ENCODE peak calls at places on chromosomes 2 and 18, in six cellular contexts. One of them, this sample, is unnamed.

GRCh38 chr2:231927566-231927890 is 1.3 kb upstream of the NPPC start:
- DNase-seq in astrocyte of the spinal cord: no peak
- DNase-seq in stromal cell of bone marrow: no peak
- DNase-seq in activated CD8-positive, alpha-beta memory T cell treated with anti-CD3 and anti-CD28 coated beads, Interleukin-2, amount 50 U/mL, for 48 hours: no peak
- DNase-seq in stimulated activated CD4-positive, alpha-beta T cell treated with anti-CD3 and anti-CD28 coated beads, TNF-alpha, amount 100 ng/mL, for 48 hours: no peak
- DNase-seq in CD4-positive, alpha-beta T cell: no peak
- DNase-seq in this sample: no peak

GRCh38 chr2:107402330-107402729 is 424.4 kb upstream of the RGPD4 start:
- DNase-seq in astrocyte of the spinal cord: no peak
- DNase-seq in stromal cell of bone marrow: no peak
- DNase-seq in activated CD8-positive, alpha-beta memory T cell treated with anti-CD3 and anti-CD28 coated beads, Interleukin-2, amount 50 U/mL, for 48 hours: no peak
- DNase-seq in stimulated activated CD4-positive, alpha-beta T cell treated with anti-CD3 and anti-CD28 coated beads, TNF-alpha, amount 100 ng/mL, for 48 hours: no peak
- DNase-seq in CD4-positive, alpha-beta T cell: no peak
- DNase-seq in this sample: no peak

GRCh38 chr2:170335351-170335750 is 157.4 kb downstream of the MYO3B start:
- DNase-seq in astrocyte of the spinal cord: peak
- DNase-seq in stromal cell of bone marrow: no peak
- DNase-seq in activated CD8-positive, alpha-beta memory T cell treated with anti-CD3 and anti-CD28 coated beads, Interleukin-2, amount 50 U/mL, for 48 hours: no peak
- DNase-seq in stimulated activated CD4-positive, alpha-beta T cell treated with anti-CD3 and anti-CD28 coated beads, TNF-alpha, amount 100 ng/mL, for 48 hours: no peak
- DNase-seq in CD4-positive, alpha-beta T cell: no peak
- DNase-seq in this sample: no peak

GRCh38 chr2:8003462-8004075 is 678.3 kb upstream of the ID2 start:
- DNase-seq in astrocyte of the spinal cord: peak
- DNase-seq in stromal cell of bone marrow: peak
- DNase-seq in activated CD8-positive, alpha-beta memory T cell treated with anti-CD3 and anti-CD28 coated beads, Interleukin-2, amount 50 U/mL, for 48 hours: no peak
- DNase-seq in stimulated activated CD4-positive, alpha-beta T cell treated with anti-CD3 and anti-CD28 coated beads, TNF-alpha, amount 100 ng/mL, for 48 hours: no peak
- DNase-seq in CD4-positive, alpha-beta T cell: no peak
- DNase-seq in this sample: no peak

GRCh38 chr2:80370375-80371009 is 65.9 kb upstream of the LRRTM1 start:
- DNase-seq in astrocyte of the spinal cord: no peak
- DNase-seq in stromal cell of bone marrow: no peak
- DNase-seq in activated CD8-positive, alpha-beta memory T cell treated with anti-CD3 and anti-CD28 coated beads, Interleukin-2, amount 50 U/mL, for 48 hours: no peak
- DNase-seq in stimulated activated CD4-positive, alpha-beta T cell treated with anti-CD3 and anti-CD28 coated beads, TNF-alpha, amount 100 ng/mL, for 48 hours: no peak
- DNase-seq in CD4-positive, alpha-beta T cell: no peak
- DNase-seq in this sample: no peak

GRCh38 chr2:160534249-160534648 is 40.6 kb upstream of the RBMS1 start:
- DNase-seq in astrocyte of the spinal cord: no peak
- DNase-seq in stromal cell of bone marrow: no peak
- DNase-seq in activated CD8-positive, alpha-beta memory T cell treated with anti-CD3 and anti-CD28 coated beads, Interleukin-2, amount 50 U/mL, for 48 hours: no peak
- DNase-seq in stimulated activated CD4-positive, alpha-beta T cell treated with anti-CD3 and anti-CD28 coated beads, TNF-alpha, amount 100 ng/mL, for 48 hours: no peak
- DNase-seq in CD4-positive, alpha-beta T cell: no peak
- DNase-seq in this sample: no peak

GRCh38 chr2:241649927-241650326 is 12.4 kb downstream of the ATG4B start:
- DNase-seq in astrocyte of the spinal cord: no peak
- DNase-seq in stromal cell of bone marrow: no peak
- DNase-seq in activated CD8-positive, alpha-beta memory T cell treated with anti-CD3 and anti-CD28 coated beads, Interleukin-2, amount 50 U/mL, for 48 hours: no peak
- DNase-seq in stimulated activated CD4-positive, alpha-beta T cell treated with anti-CD3 and anti-CD28 coated beads, TNF-alpha, amount 100 ng/mL, for 48 hours: no peak
- DNase-seq in CD4-positive, alpha-beta T cell: no peak
- DNase-seq in this sample: no peak

GRCh38 chr18:36309436-36310391 is 12.2 kb downstream of the FHOD3 start:
- DNase-seq in astrocyte of the spinal cord: peak
- DNase-seq in stromal cell of bone marrow: peak
- DNase-seq in activated CD8-positive, alpha-beta memory T cell treated with anti-CD3 and anti-CD28 coated beads, Interleukin-2, amount 50 U/mL, for 48 hours: no peak
- DNase-seq in stimulated activated CD4-positive, alpha-beta T cell treated with anti-CD3 and anti-CD28 coated beads, TNF-alpha, amount 100 ng/mL, for 48 hours: no peak
- DNase-seq in CD4-positive, alpha-beta T cell: no peak
- DNase-seq in this sample: peak

GRCh38 chr2:129877795-129878775 is 101.4 kb upstream of the RAB6C start:
- DNase-seq in astrocyte of the spinal cord: peak
- DNase-seq in stromal cell of bone marrow: peak
- DNase-seq in activated CD8-positive, alpha-beta memory T cell treated with anti-CD3 and anti-CD28 coated beads, Interleukin-2, amount 50 U/mL, for 48 hours: peak
- DNase-seq in stimulated activated CD4-positive, alpha-beta T cell treated with anti-CD3 and anti-CD28 coated beads, TNF-alpha, amount 100 ng/mL, for 48 hours: no peak
- DNase-seq in CD4-positive, alpha-beta T cell: no peak
- DNase-seq in this sample: no peak

GRCh38 chr18:48575658-48576453 is 37.0 kb downstream of the CTIF start:
- DNase-seq in astrocyte of the spinal cord: peak
- DNase-seq in stromal cell of bone marrow: peak
- DNase-seq in activated CD8-positive, alpha-beta memory T cell treated with anti-CD3 and anti-CD28 coated beads, Interleukin-2, amount 50 U/mL, for 48 hours: no peak
- DNase-seq in stimulated activated CD4-positive, alpha-beta T cell treated with anti-CD3 and anti-CD28 coated beads, TNF-alpha, amount 100 ng/mL, for 48 hours: no peak
- DNase-seq in CD4-positive, alpha-beta T cell: no peak
- DNase-seq in this sample: no peak

GRCh38 chr2:239363946-239364637 is 36.7 kb downstream of the HDAC4 start:
- DNase-seq in astrocyte of the spinal cord: no peak
- DNase-seq in stromal cell of bone marrow: no peak
- DNase-seq in activated CD8-positive, alpha-beta memory T cell treated with anti-CD3 and anti-CD28 coated beads, Interleukin-2, amount 50 U/mL, for 48 hours: no peak
- DNase-seq in stimulated activated CD4-positive, alpha-beta T cell treated with anti-CD3 and anti-CD28 coated beads, TNF-alpha, amount 100 ng/mL, for 48 hours: no peak
- DNase-seq in CD4-positive, alpha-beta T cell: peak
- DNase-seq in this sample: no peak

GRCh38 chr2:100197643-100198153 is 55.3 kb upstream of the AFF3 start:
- DNase-seq in astrocyte of the spinal cord: peak
- DNase-seq in stromal cell of bone marrow: peak
- DNase-seq in activated CD8-positive, alpha-beta memory T cell treated with anti-CD3 and anti-CD28 coated beads, Interleukin-2, amount 50 U/mL, for 48 hours: no peak
- DNase-seq in stimulated activated CD4-positive, alpha-beta T cell treated with anti-CD3 and anti-CD28 coated beads, TNF-alpha, amount 100 ng/mL, for 48 hours: no peak
- DNase-seq in CD4-positive, alpha-beta T cell: no peak
- DNase-seq in this sample: no peak

GRCh38 chr18:9673296-9674251 is 34.5 kb upstream of the RAB31 start:
- DNase-seq in astrocyte of the spinal cord: peak
- DNase-seq in stromal cell of bone marrow: peak
- DNase-seq in activated CD8-positive, alpha-beta memory T cell treated with anti-CD3 and anti-CD28 coated beads, Interleukin-2, amount 50 U/mL, for 48 hours: no peak
- DNase-seq in stimulated activated CD4-positive, alpha-beta T cell treated with anti-CD3 and anti-CD28 coated beads, TNF-alpha, amount 100 ng/mL, for 48 hours: peak
- DNase-seq in CD4-positive, alpha-beta T cell: no peak
- DNase-seq in this sample: peak

GRCh38 chr2:19540739-19541503 is 182.5 kb upstream of the OSR1 start:
- DNase-seq in astrocyte of the spinal cord: peak
- DNase-seq in stromal cell of bone marrow: peak
- DNase-seq in activated CD8-positive, alpha-beta memory T cell treated with anti-CD3 and anti-CD28 coated beads, Interleukin-2, amount 50 U/mL, for 48 hours: no peak
- DNase-seq in stimulated activated CD4-positive, alpha-beta T cell treated with anti-CD3 and anti-CD28 coated beads, TNF-alpha, amount 100 ng/mL, for 48 hours: no peak
- DNase-seq in CD4-positive, alpha-beta T cell: no peak
- DNase-seq in this sample: peak

GRCh38 chr2:2662847-2663356 is 331.8 kb upstream of the MYT1L start:
- DNase-seq in astrocyte of the spinal cord: no peak
- DNase-seq in stromal cell of bone marrow: no peak
- DNase-seq in activated CD8-positive, alpha-beta memory T cell treated with anti-CD3 and anti-CD28 coated beads, Interleukin-2, amount 50 U/mL, for 48 hours: no peak
- DNase-seq in stimulated activated CD4-positive, alpha-beta T cell treated with anti-CD3 and anti-CD28 coated beads, TNF-alpha, amount 100 ng/mL, for 48 hours: no peak
- DNase-seq in CD4-positive, alpha-beta T cell: no peak
- DNase-seq in this sample: no peak

GRCh38 chr2:188523901-188524300 is 232.2 kb downstream of the GULP1 start:
- DNase-seq in astrocyte of the spinal cord: peak
- DNase-seq in stromal cell of bone marrow: no peak
- DNase-seq in activated CD8-positive, alpha-beta memory T cell treated with anti-CD3 and anti-CD28 coated beads, Interleukin-2, amount 50 U/mL, for 48 hours: no peak
- DNase-seq in stimulated activated CD4-positive, alpha-beta T cell treated with anti-CD3 and anti-CD28 coated beads, TNF-alpha, amount 100 ng/mL, for 48 hours: no peak
- DNase-seq in CD4-positive, alpha-beta T cell: no peak
- DNase-seq in this sample: no peak

GRCh38 chr18:57461652-57462269 is 26.6 kb downstream of the ONECUT2 start:
- DNase-seq in astrocyte of the spinal cord: no peak
- DNase-seq in stromal cell of bone marrow: no peak
- DNase-seq in activated CD8-positive, alpha-beta memory T cell treated with anti-CD3 and anti-CD28 coated beads, Interleukin-2, amount 50 U/mL, for 48 hours: no peak
- DNase-seq in stimulated activated CD4-positive, alpha-beta T cell treated with anti-CD3 and anti-CD28 coated beads, TNF-alpha, amount 100 ng/mL, for 48 hours: no peak
- DNase-seq in CD4-positive, alpha-beta T cell: no peak
- DNase-seq in this sample: no peak

GRCh38 chr2:113217455-113218282 is 43.9 kb downstream of the PSD4 start:
- DNase-seq in astrocyte of the spinal cord: peak
- DNase-seq in stromal cell of bone marrow: no peak
- DNase-seq in activated CD8-positive, alpha-beta memory T cell treated with anti-CD3 and anti-CD28 coated beads, Interleukin-2, amount 50 U/mL, for 48 hours: no peak
- DNase-seq in stimulated activated CD4-positive, alpha-beta T cell treated with anti-CD3 and anti-CD28 coated beads, TNF-alpha, amount 100 ng/mL, for 48 hours: no peak
- DNase-seq in CD4-positive, alpha-beta T cell: no peak
- DNase-seq in this sample: no peak

GRCh38 chr2:206521115-206521514 is 77.8 kb downstream of the ADAM23 start:
- DNase-seq in astrocyte of the spinal cord: no peak
- DNase-seq in stromal cell of bone marrow: no peak
- DNase-seq in activated CD8-positive, alpha-beta memory T cell treated with anti-CD3 and anti-CD28 coated beads, Interleukin-2, amount 50 U/mL, for 48 hours: no peak
- DNase-seq in stimulated activated CD4-positive, alpha-beta T cell treated with anti-CD3 and anti-CD28 coated beads, TNF-alpha, amount 100 ng/mL, for 48 hours: no peak
- DNase-seq in CD4-positive, alpha-beta T cell: no peak
- DNase-seq in this sample: no peak

GRCh38 chr2:218024336-218024735 is 21.5 kb upstream of the TNS1 start:
- DNase-seq in astrocyte of the spinal cord: no peak
- DNase-seq in stromal cell of bone marrow: no peak
- DNase-seq in activated CD8-positive, alpha-beta memory T cell treated with anti-CD3 and anti-CD28 coated beads, Interleukin-2, amount 50 U/mL, for 48 hours: no peak
- DNase-seq in stimulated activated CD4-positive, alpha-beta T cell treated with anti-CD3 and anti-CD28 coated beads, TNF-alpha, amount 100 ng/mL, for 48 hours: no peak
- DNase-seq in CD4-positive, alpha-beta T cell: peak
- DNase-seq in this sample: no peak

GRCh38 chr2:31379747-31380146 is 34.8 kb downstream of the XDH start:
- DNase-seq in astrocyte of the spinal cord: no peak
- DNase-seq in stromal cell of bone marrow: no peak
- DNase-seq in activated CD8-positive, alpha-beta memory T cell treated with anti-CD3 and anti-CD28 coated beads, Interleukin-2, amount 50 U/mL, for 48 hours: no peak
- DNase-seq in stimulated activated CD4-positive, alpha-beta T cell treated with anti-CD3 and anti-CD28 coated beads, TNF-alpha, amount 100 ng/mL, for 48 hours: no peak
- DNase-seq in CD4-positive, alpha-beta T cell: no peak
- DNase-seq in this sample: no peak

GRCh38 chr2:42353792-42354429 is 7.1 kb downstream of the COX7A2L start:
- DNase-seq in astrocyte of the spinal cord: no peak
- DNase-seq in stromal cell of bone marrow: no peak
- DNase-seq in activated CD8-positive, alpha-beta memory T cell treated with anti-CD3 and anti-CD28 coated beads, Interleukin-2, amount 50 U/mL, for 48 hours: no peak
- DNase-seq in stimulated activated CD4-positive, alpha-beta T cell treated with anti-CD3 and anti-CD28 coated beads, TNF-alpha, amount 100 ng/mL, for 48 hours: no peak
- DNase-seq in CD4-positive, alpha-beta T cell: no peak
- DNase-seq in this sample: no peak

GRCh38 chr2:53131416-53131815 is 636.2 kb upstream of the CHAC2 start:
- DNase-seq in astrocyte of the spinal cord: peak
- DNase-seq in stromal cell of bone marrow: peak
- DNase-seq in activated CD8-positive, alpha-beta memory T cell treated with anti-CD3 and anti-CD28 coated beads, Interleukin-2, amount 50 U/mL, for 48 hours: no peak
- DNase-seq in stimulated activated CD4-positive, alpha-beta T cell treated with anti-CD3 and anti-CD28 coated beads, TNF-alpha, amount 100 ng/mL, for 48 hours: no peak
- DNase-seq in CD4-positive, alpha-beta T cell: no peak
- DNase-seq in this sample: peak

GRCh38 chr2:148948865-148949264 is 73.8 kb downstream of the KIF5C start:
- DNase-seq in astrocyte of the spinal cord: no peak
- DNase-seq in stromal cell of bone marrow: no peak
- DNase-seq in activated CD8-positive, alpha-beta memory T cell treated with anti-CD3 and anti-CD28 coated beads, Interleukin-2, amount 50 U/mL, for 48 hours: no peak
- DNase-seq in stimulated activated CD4-positive, alpha-beta T cell treated with anti-CD3 and anti-CD28 coated beads, TNF-alpha, amount 100 ng/mL, for 48 hours: no peak
- DNase-seq in CD4-positive, alpha-beta T cell: no peak
- DNase-seq in this sample: no peak

GRCh38 chr2:232282486-232282885 is 96.1 kb upstream of the ALPP start:
- DNase-seq in astrocyte of the spinal cord: no peak
- DNase-seq in stromal cell of bone marrow: no peak
- DNase-seq in activated CD8-positive, alpha-beta memory T cell treated with anti-CD3 and anti-CD28 coated beads, Interleukin-2, amount 50 U/mL, for 48 hours: no peak
- DNase-seq in stimulated activated CD4-positive, alpha-beta T cell treated with anti-CD3 and anti-CD28 coated beads, TNF-alpha, amount 100 ng/mL, for 48 hours: no peak
- DNase-seq in CD4-positive, alpha-beta T cell: no peak
- DNase-seq in this sample: no peak

GRCh38 chr2:170248574-170249393 is 70.8 kb downstream of the MYO3B start:
- DNase-seq in astrocyte of the spinal cord: no peak
- DNase-seq in stromal cell of bone marrow: no peak
- DNase-seq in activated CD8-positive, alpha-beta memory T cell treated with anti-CD3 and anti-CD28 coated beads, Interleukin-2, amount 50 U/mL, for 48 hours: no peak
- DNase-seq in stimulated activated CD4-positive, alpha-beta T cell treated with anti-CD3 and anti-CD28 coated beads, TNF-alpha, amount 100 ng/mL, for 48 hours: no peak
- DNase-seq in CD4-positive, alpha-beta T cell: no peak
- DNase-seq in this sample: no peak

GRCh38 chr2:169397697-169398096 is 35.4 kb upstream of the LRP2 start:
- DNase-seq in astrocyte of the spinal cord: no peak
- DNase-seq in stromal cell of bone marrow: no peak
- DNase-seq in activated CD8-positive, alpha-beta memory T cell treated with anti-CD3 and anti-CD28 coated beads, Interleukin-2, amount 50 U/mL, for 48 hours: no peak
- DNase-seq in stimulated activated CD4-positive, alpha-beta T cell treated with anti-CD3 and anti-CD28 coated beads, TNF-alpha, amount 100 ng/mL, for 48 hours: no peak
- DNase-seq in CD4-positive, alpha-beta T cell: no peak
- DNase-seq in this sample: no peak

GRCh38 chr2:216210711-216211131 is 101.6 kb downstream of the XRCC5 start:
- DNase-seq in astrocyte of the spinal cord: peak
- DNase-seq in stromal cell of bone marrow: no peak
- DNase-seq in activated CD8-positive, alpha-beta memory T cell treated with anti-CD3 and anti-CD28 coated beads, Interleukin-2, amount 50 U/mL, for 48 hours: no peak
- DNase-seq in stimulated activated CD4-positive, alpha-beta T cell treated with anti-CD3 and anti-CD28 coated beads, TNF-alpha, amount 100 ng/mL, for 48 hours: no peak
- DNase-seq in CD4-positive, alpha-beta T cell: no peak
- DNase-seq in this sample: no peak

GRCh38 chr18:62379051-62379450 is 53.9 kb downstream of the TNFRSF11A start:
- DNase-seq in astrocyte of the spinal cord: no peak
- DNase-seq in stromal cell of bone marrow: no peak
- DNase-seq in activated CD8-positive, alpha-beta memory T cell treated with anti-CD3 and anti-CD28 coated beads, Interleukin-2, amount 50 U/mL, for 48 hours: no peak
- DNase-seq in stimulated activated CD4-positive, alpha-beta T cell treated with anti-CD3 and anti-CD28 coated beads, TNF-alpha, amount 100 ng/mL, for 48 hours: no peak
- DNase-seq in CD4-positive, alpha-beta T cell: no peak
- DNase-seq in this sample: no peak

This sample was measured in HS-5.